ENCODE peak calls at places on chromosomes 11 and 22, in eight cellular contexts. J is RWPE2, B is A549, S is mucosa of descending colon, W is psoas muscle, A is right lobe of liver, P is PC-3, Q is upper lobe of right lung. G is an unnamed sample.

GRCh38 chr11:103798456-103798855 is 238.0 kb upstream of the DDI1 start:
- ATAC-seq in P (no peak), S (no peak), A (no peak), J (no peak), B (no peak), W (no peak), Q (no peak), G (no peak)

GRCh38 chr11:9906043-9906791 is 242.3 kb downstream of the SWAP70 start:
- ATAC-seq in A (peak), J (peak), B (peak), Q (no peak), W (peak), P (peak), S (no peak), G (peak)

GRCh38 chr22:33919591-33920501 is at the start of gene LARGE1:
- ATAC-seq in W (peak), A (peak), B (peak), J (peak), P (peak), S (peak), Q (peak), G (peak)

GRCh38 chr11:128624269-128625170 is 37.2 kb upstream of the ETS1 start:
- ATAC-seq in J (no peak), S (peak), W (peak), B (no peak), P (no peak), A (peak), Q (peak), G (no peak)

GRCh38 chr11:9160166-9160565 is 68.8 kb upstream of the SCUBE2 start:
- ATAC-seq in B (no peak), W (no peak), A (peak), P (peak), Q (peak), S (no peak), J (peak), G (no peak)

GRCh38 chr22:32417906-32418305 is 5.9 kb upstream of the RTCB start:
- ATAC-seq in P (no peak), B (no peak), A (no peak), J (no peak), S (no peak), Q (no peak), W (no peak), G (no peak)

GRCh38 chr11:103749158-103749557 is 287.3 kb upstream of the DDI1 start:
- ATAC-seq in W (no peak), J (no peak), P (no peak), A (no peak), Q (no peak), S (no peak), B (no peak), G (no peak)

GRCh38 chr11:8747173-8747572 is 64.6 kb downstream of the RPL27A start:
- ATAC-seq in A (peak), W (no peak), S (peak), Q (no peak), P (no peak), B (peak), J (no peak), G (no peak)

GRCh38 chr11:77375114-77375513 is 73.6 kb upstream of the GDPD4 start:
- ATAC-seq in B (no peak), J (peak), P (peak), S (no peak), W (no peak), Q (no peak), A (no peak), G (no peak)

GRCh38 chr11:126339866-126340434 is 15.5 kb upstream of the ST3GAL4 start:
- ATAC-seq in A (peak), J (peak), S (no peak), W (peak), P (no peak), B (peak), Q (peak), G (peak)

GRCh38 chr11:113529606-113530005 is 54.4 kb upstream of the DRD2 start:
- ATAC-seq in A (no peak), B (no peak), S (no peak), J (no peak), W (no peak), Q (no peak), P (no peak), G (no peak)

GRCh38 chr11:110087820-110088534 is 5.2 kb upstream of the ZC3H12C start:
- ATAC-seq in A (no peak), J (no peak), Q (peak), B (no peak), S (no peak), W (no peak), P (no peak), G (no peak)

GRCh38 chr11:121864660-121865059 is 251.4 kb downstream of the BLID start:
- ATAC-seq in B (no peak), P (peak), W (no peak), Q (peak), J (no peak), A (peak), S (no peak), G (no peak)

GRCh38 chr11:1564535-1565172 is 7.4 kb downstream of the DUSP8 start:
- ATAC-seq in P (peak), B (no peak), J (no peak), Q (peak), S (peak), A (peak), W (peak), G (peak)

GRCh38 chr22:32218470-32218869 is 13.6 kb upstream of the RFPL2 start:
- ATAC-seq in J (no peak), A (peak), B (no peak), W (no peak), P (no peak), S (no peak), Q (peak), G (no peak)

GRCh38 chr11:81644239-81644840 is 1089.3 kb downstream of the FAM181B start:
- ATAC-seq in W (no peak), Q (peak), J (peak), A (peak), S (peak), B (peak), P (peak), G (no peak)

GRCh38 chr11:2700415-2701211 is 819 bp upstream of the KCNQ1OT1 start:
- ATAC-seq in A (peak), Q (peak), W (peak), P (peak), J (no peak), B (peak), S (peak), G (peak)

GRCh38 chr11:14232652-14233051 is 126.3 kb downstream of the RRAS2 start:
- ATAC-seq in B (peak), A (no peak), Q (no peak), J (peak), W (no peak), S (no peak), P (peak), G (no peak)

GRCh38 chr11:134231958-134232674 is 7.6 kb downstream of the VPS26B start:
- ATAC-seq in Q (peak), P (no peak), A (peak), S (no peak), B (no peak), W (no peak), J (no peak), G (no peak)

GRCh38 chr11:95697614-95698408 is 91.8 kb downstream of the FAM76B start:
- ATAC-seq in Q (no peak), S (no peak), W (no peak), P (no peak), B (no peak), J (no peak), A (no peak), G (no peak)

GRCh38 chr11:44502506-44502905 is 63.0 kb upstream of the CD82 start:
- ATAC-seq in J (no peak), P (no peak), S (no peak), B (no peak), W (no peak), Q (no peak), A (no peak), G (no peak)

GRCh38 chr11:78039919-78040671 is 17.0 kb upstream of the KCTD14 start:
- ATAC-seq in J (peak), B (peak), Q (peak), W (no peak), S (peak), P (peak), A (peak), G (peak)

GRCh38 chr22:37459211-37459610 is 27.0 kb downstream of the MFNG start:
- ATAC-seq in A (no peak), S (no peak), Q (no peak), B (no peak), P (no peak), W (no peak), J (no peak), G (no peak)

GRCh38 chr22:39559456-39560105 is 11.0 kb upstream of the CACNA1I start:
- ATAC-seq in B (no peak), J (peak), S (peak), W (no peak), P (peak), Q (peak), A (no peak), G (no peak)

GRCh38 chr11:111879637-111879960 is 258 bp downstream of the CFAP68 start:
- ATAC-seq in J (peak), Q (no peak), B (peak), A (no peak), S (no peak), P (no peak), W (peak), G (no peak)

GRCh38 chr22:40749829-40750228 is 69.3 kb downstream of the SLC25A17 start:
- ATAC-seq in P (no peak), A (no peak), W (no peak), B (no peak), J (no peak), S (no peak), Q (no peak), G (no peak)
- H3K4me3 ChIP-seq in P (no peak), A (no peak), W (no peak), B (no peak), J (no peak), S (no peak), Q (no peak), G (no peak)

DNA sequence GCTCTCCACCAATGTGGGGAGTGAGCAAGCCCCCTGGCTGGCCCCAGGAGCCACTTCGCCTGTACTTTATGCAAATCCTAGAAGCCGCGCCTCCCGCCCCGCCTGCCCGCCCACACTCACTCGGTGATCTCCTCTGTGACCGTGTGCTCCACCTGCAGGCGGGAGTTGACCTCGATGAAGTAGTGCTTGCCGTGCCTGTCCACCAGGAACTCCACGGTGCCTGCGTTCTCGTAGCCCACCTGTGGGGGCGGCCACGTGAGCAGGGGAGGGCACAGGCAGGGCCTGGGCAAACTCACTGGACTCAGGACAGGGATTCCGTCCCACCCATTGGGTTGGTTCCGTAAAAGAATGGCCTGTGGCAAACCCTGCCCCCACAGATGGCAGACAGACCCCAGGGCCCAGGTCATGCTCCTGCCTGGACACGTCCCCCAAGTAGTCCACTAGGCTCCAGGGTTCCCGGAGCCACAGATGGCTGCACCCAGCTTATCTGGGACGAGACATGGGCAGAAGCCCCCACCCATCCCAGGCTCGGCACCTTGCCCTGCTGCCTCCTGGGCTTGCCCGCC is 11.9 kb downstream of the LRFN4 start:
- ATAC-seq in A (peak), J (peak), W (no peak), P (peak), S (peak), B (peak), Q (peak), G (no peak)
- TF ChIP-seq CTCF in A (peak), J (peak), W (no peak), P (peak), S (peak), B (peak), Q (peak), G (no peak)

GRCh38 chr22:22123960-22124278 is 120.7 kb upstream of the VPREB1 start:
- ATAC-seq in J (no peak), S (no peak), P (no peak), A (no peak), B (no peak), W (no peak), Q (no peak), G (no peak)
- H3K4me3 ChIP-seq in J (no peak), S (no peak), P (no peak), A (no peak), B (no peak), W (no peak), Q (no peak), G (no peak)

GRCh38 chr11:70819022-70819421 is 420.7 kb downstream of the CTTN start:
- ATAC-seq in W (no peak), A (no peak), P (no peak), S (no peak), J (no peak), B (no peak), Q (no peak), G (no peak)
- TF ChIP-seq CTCF in W (no peak), A (no peak), P (no peak), S (no peak), J (no peak), B (no peak), Q (no peak), G (no peak)

DNA sequence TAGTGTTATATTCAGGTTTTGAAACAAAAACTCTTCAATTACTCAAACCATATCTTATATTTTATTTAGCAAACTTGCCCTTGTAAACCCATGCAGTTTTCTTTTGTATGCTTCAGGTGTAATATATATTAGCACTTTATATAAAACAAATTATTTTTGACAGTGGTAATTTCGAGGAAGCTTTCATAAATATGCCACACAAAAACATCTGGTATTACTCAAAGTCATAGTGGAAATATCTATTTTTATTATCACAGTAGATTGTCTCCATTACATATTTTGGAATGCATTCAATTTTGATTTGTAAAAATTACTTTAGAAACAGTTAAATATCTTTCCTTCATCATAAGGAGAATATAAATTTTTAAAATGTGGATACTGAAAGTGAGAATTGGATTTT is 89.1 kb upstream of the FIBIN start:
- ATAC-seq in J (no peak), A (no peak), P (no peak), Q (no peak), S (no peak), W (no peak), B (no peak), G (no peak)
- H3K4me3 ChIP-seq in J (no peak), A (no peak), P (no peak), Q (no peak), S (no peak), W (no peak), B (no peak), G (no peak)

GRCh38 chr11:57466680-57467079 is 6.4 kb downstream of the RTN4RL2 start:
- ATAC-seq in B (no peak), S (no peak), J (no peak), A (no peak), W (no peak), Q (no peak), P (no peak), G (no peak)
- TF ChIP-seq CTCF in B (no peak), S (no peak), J (no peak), A (no peak), W (no peak), Q (no peak), P (peak), G (no peak)

GRCh38 chr11:125166347-125166841 is 1.8 kb downstream of the PKNOX2 start:
- ATAC-seq in J (no peak), S (peak), B (no peak), Q (no peak), P (no peak), A (peak), W (peak), G (no peak)
- H3K4me3 ChIP-seq in J (no peak), S (no peak), B (no peak), Q (peak), P (no peak), A (peak), W (peak), G (peak)

GRCh38 chr11:47270331-47271271 is 668 bp downstream of the MADD start:
- ATAC-seq in A (peak), J (no peak), W (no peak), B (peak), Q (no peak), S (no peak), P (peak), G (no peak)
- TF ChIP-seq CTCF in A (peak), J (peak), W (no peak), B (peak), Q (no peak), S (no peak), P (peak), G (no peak)

GRCh38 chr11:68536706-68537105 is 76.2 kb downstream of the PPP6R3 start:
- ATAC-seq in Q (no peak), P (no peak), A (no peak), S (no peak), J (no peak), W (no peak), B (no peak), G (no peak)

GRCh38 chr11:68542617-68543016 is 82.1 kb downstream of the PPP6R3 start:
- ATAC-seq in P (peak), W (peak), B (no peak), S (peak), Q (no peak), J (peak), A (peak), G (peak)

GRCh38 chr11:68538025-68538424 is 77.5 kb downstream of the PPP6R3 start:
- ATAC-seq in A (no peak), S (no peak), J (no peak), W (no peak), B (no peak), P (peak), Q (no peak), G (no peak)

GRCh38 chr11:68541983-68542382 is 81.4 kb downstream of the PPP6R3 start:
- ATAC-seq in P (no peak), A (peak), B (no peak), S (peak), J (no peak), Q (peak), W (peak), G (no peak)

GRCh38 chr11:68539370-68539769 is 78.8 kb downstream of the PPP6R3 start:
- ATAC-seq in A (no peak), W (no peak), S (no peak), Q (no peak), P (no peak), B (no peak), J (no peak), G (no peak)
- H3K4me3 ChIP-seq in A (no peak), W (no peak), S (no peak), Q (no peak), P (no peak), B (no peak), J (no peak), G (no peak)

GRCh38 chr11:69250503-69251393 is 43.2 kb upstream of the MYEOV start:
- ATAC-seq in Q (no peak), A (no peak), J (no peak), W (no peak), P (no peak), B (no peak), S (no peak), G (no peak)
- TF ChIP-seq CTCF in Q (no peak), A (no peak), J (no peak), W (no peak), P (no peak), B (no peak), S (no peak), G (no peak)

G was measured in gastroesophageal sphincter.